ENCODE peak calls at places on chromosomes 1 and 21, in five cellular contexts. One of them, this sample, is unnamed.

GRCh38 chr1:120178799-120179419 is 2.6 kb upstream of the SEC22B start:
- DNase-seq in posterior vena cava: no peak
- DNase-seq in breast epithelium: no peak
- DNase-seq in cardiac muscle cell: peak
- DNase-seq in stimulated activated CD4-positive, alpha-beta T cell treated with anti-CD3 and anti-CD28 coated beads, Interleukin-15, amount 100 ng/mL, for 1 hour: no peak
- DNase-seq in this sample: no peak

GRCh38 chr1:115977481-115978258 is 1.4 kb downstream of the SLC22A15 start:
- DNase-seq in posterior vena cava: no peak
- DNase-seq in breast epithelium: no peak
- DNase-seq in cardiac muscle cell: peak
- DNase-seq in stimulated activated CD4-positive, alpha-beta T cell treated with anti-CD3 and anti-CD28 coated beads, Interleukin-15, amount 100 ng/mL, for 1 hour: no peak
- DNase-seq in this sample: no peak

GRCh38 chr1:117674521-117675400 is 68.9 kb downstream of the TENT5C start:
- DNase-seq in posterior vena cava: peak
- DNase-seq in breast epithelium: no peak
- DNase-seq in cardiac muscle cell: peak
- DNase-seq in stimulated activated CD4-positive, alpha-beta T cell treated with anti-CD3 and anti-CD28 coated beads, Interleukin-15, amount 100 ng/mL, for 1 hour: no peak
- DNase-seq in this sample: no peak

GRCh38 chr1:177174921-177175634 is 4.3 kb downstream of the BRINP2 start:
- DNase-seq in posterior vena cava: no peak
- DNase-seq in breast epithelium: no peak
- DNase-seq in cardiac muscle cell: peak
- DNase-seq in stimulated activated CD4-positive, alpha-beta T cell treated with anti-CD3 and anti-CD28 coated beads, Interleukin-15, amount 100 ng/mL, for 1 hour: no peak
- DNase-seq in this sample: no peak

GRCh38 chr1:1088036-1088800 is 14.1 kb upstream of the RNF223 start:
- DNase-seq in posterior vena cava: peak
- DNase-seq in breast epithelium: no peak
- DNase-seq in cardiac muscle cell: no peak
- DNase-seq in stimulated activated CD4-positive, alpha-beta T cell treated with anti-CD3 and anti-CD28 coated beads, Interleukin-15, amount 100 ng/mL, for 1 hour: no peak
- DNase-seq in this sample: no peak

GRCh38 chr1:226654046-226654445 is 85.0 kb downstream of the ITPKB start:
- DNase-seq in posterior vena cava: no peak
- DNase-seq in breast epithelium: no peak
- DNase-seq in cardiac muscle cell: peak
- DNase-seq in stimulated activated CD4-positive, alpha-beta T cell treated with anti-CD3 and anti-CD28 coated beads, Interleukin-15, amount 100 ng/mL, for 1 hour: no peak
- DNase-seq in this sample: no peak

GRCh38 chr1:1167416-1168155 is 6.1 kb upstream of the TTLL10 start:
- DNase-seq in posterior vena cava: no peak
- DNase-seq in breast epithelium: no peak
- DNase-seq in cardiac muscle cell: no peak
- DNase-seq in stimulated activated CD4-positive, alpha-beta T cell treated with anti-CD3 and anti-CD28 coated beads, Interleukin-15, amount 100 ng/mL, for 1 hour: no peak
- DNase-seq in this sample: no peak

GRCh38 chr1:6471086-6471841 is 5.3 kb upstream of the TNFRSF25 start:
- DNase-seq in posterior vena cava: no peak
- DNase-seq in breast epithelium: no peak
- DNase-seq in cardiac muscle cell: no peak
- DNase-seq in stimulated activated CD4-positive, alpha-beta T cell treated with anti-CD3 and anti-CD28 coated beads, Interleukin-15, amount 100 ng/mL, for 1 hour: no peak
- DNase-seq in this sample: no peak

GRCh38 chr1:203287109-203287893 is 18.0 kb upstream of the BTG2 start:
- DNase-seq in posterior vena cava: peak
- DNase-seq in breast epithelium: peak
- DNase-seq in cardiac muscle cell: peak
- DNase-seq in stimulated activated CD4-positive, alpha-beta T cell treated with anti-CD3 and anti-CD28 coated beads, Interleukin-15, amount 100 ng/mL, for 1 hour: no peak
- DNase-seq in this sample: peak

GRCh38 chr1:41587791-41588190 is 103.3 kb upstream of the EDN2 start:
- DNase-seq in posterior vena cava: no peak
- DNase-seq in breast epithelium: no peak
- DNase-seq in cardiac muscle cell: no peak
- DNase-seq in stimulated activated CD4-positive, alpha-beta T cell treated with anti-CD3 and anti-CD28 coated beads, Interleukin-15, amount 100 ng/mL, for 1 hour: no peak
- DNase-seq in this sample: no peak

GRCh38 chr1:31881698-31882000 is 56.5 kb downstream of the PTP4A2 start:
- DNase-seq in posterior vena cava: no peak
- DNase-seq in breast epithelium: no peak
- DNase-seq in cardiac muscle cell: no peak
- DNase-seq in stimulated activated CD4-positive, alpha-beta T cell treated with anti-CD3 and anti-CD28 coated beads, Interleukin-15, amount 100 ng/mL, for 1 hour: no peak
- DNase-seq in this sample: no peak

GRCh38 chr21:37546949-37547614 is 180.5 kb downstream of the DYRK1A start:
- DNase-seq in posterior vena cava: no peak
- DNase-seq in breast epithelium: no peak
- DNase-seq in cardiac muscle cell: peak
- DNase-seq in stimulated activated CD4-positive, alpha-beta T cell treated with anti-CD3 and anti-CD28 coated beads, Interleukin-15, amount 100 ng/mL, for 1 hour: no peak
- DNase-seq in this sample: no peak

GRCh38 chr21:34365794-34366193 is 2.0 kb downstream of the KCNE2 start:
- DNase-seq in posterior vena cava: peak
- DNase-seq in breast epithelium: no peak
- DNase-seq in cardiac muscle cell: no peak
- DNase-seq in stimulated activated CD4-positive, alpha-beta T cell treated with anti-CD3 and anti-CD28 coated beads, Interleukin-15, amount 100 ng/mL, for 1 hour: no peak
- DNase-seq in this sample: no peak

GRCh38 chr1:11487196-11487751 is 8.3 kb downstream of the DISP3 start:
- DNase-seq in posterior vena cava: peak
- DNase-seq in breast epithelium: no peak
- DNase-seq in cardiac muscle cell: no peak
- DNase-seq in stimulated activated CD4-positive, alpha-beta T cell treated with anti-CD3 and anti-CD28 coated beads, Interleukin-15, amount 100 ng/mL, for 1 hour: no peak
- DNase-seq in this sample: no peak

GRCh38 chr1:222931018-222931417 is 116.2 kb downstream of the DISP1 start:
- DNase-seq in posterior vena cava: no peak
- DNase-seq in breast epithelium: no peak
- DNase-seq in cardiac muscle cell: peak
- DNase-seq in stimulated activated CD4-positive, alpha-beta T cell treated with anti-CD3 and anti-CD28 coated beads, Interleukin-15, amount 100 ng/mL, for 1 hour: no peak
- DNase-seq in this sample: no peak

GRCh38 chr1:19610282-19610978 is 33.7 kb upstream of the NBL1 start:
- DNase-seq in posterior vena cava: no peak
- DNase-seq in breast epithelium: no peak
- DNase-seq in cardiac muscle cell: no peak
- DNase-seq in stimulated activated CD4-positive, alpha-beta T cell treated with anti-CD3 and anti-CD28 coated beads, Interleukin-15, amount 100 ng/mL, for 1 hour: no peak
- DNase-seq in this sample: no peak

GRCh38 chr21:43269461-43269860 is 100.7 kb downstream of the CRYAA start:
- DNase-seq in posterior vena cava: no peak
- DNase-seq in breast epithelium: no peak
- DNase-seq in cardiac muscle cell: no peak
- DNase-seq in stimulated activated CD4-positive, alpha-beta T cell treated with anti-CD3 and anti-CD28 coated beads, Interleukin-15, amount 100 ng/mL, for 1 hour: no peak
- DNase-seq in this sample: no peak

This sample was measured in caudate nucleus.